ENCODE peak calls at places on chromosome 2, in eight cellular contexts. One of them, this sample, is unnamed.
A peak's percentile ranks its signal among the peaks of the same experiment; 100 is the strongest.

GRCh38 chr2:221097568-221097915 is 474.6 kb downstream of the EPHA4 start:
- DNase-seq in astrocyte of the cerebellum: peak; percentile 87
- DNase-seq in thyroid gland: no peak
- DNase-seq in left lung: no peak
- DNase-seq in AG09309: no peak
- DNase-seq in brain microvascular endothelial cell: peak; percentile 59
- DNase-seq in PC-9: no peak
- DNase-seq in MM.1S: no peak
- DNase-seq in this sample: peak; percentile 6

GRCh38 chr2:224085246-224085645 is 46.2 kb upstream of the SERPINE2 start:
- DNase-seq in astrocyte of the cerebellum: no peak
- DNase-seq in thyroid gland: no peak
- DNase-seq in left lung: no peak
- DNase-seq in AG09309: no peak
- DNase-seq in brain microvascular endothelial cell: peak; percentile 71
- DNase-seq in PC-9: peak; percentile 74
- DNase-seq in MM.1S: no peak
- DNase-seq in this sample: no peak

GRCh38 chr2:231965118-231965517 is 3.6 kb downstream of the DIS3L2 start:
- DNase-seq in astrocyte of the cerebellum: no peak
- DNase-seq in thyroid gland: no peak
- DNase-seq in left lung: no peak
- DNase-seq in AG09309: no peak
- DNase-seq in brain microvascular endothelial cell: no peak
- DNase-seq in PC-9: no peak
- DNase-seq in MM.1S: no peak
- DNase-seq in this sample: peak; percentile 18

GRCh38 chr2:81087646-81088045 is 783.1 kb upstream of the LRRTM1 start:
- DNase-seq in astrocyte of the cerebellum: no peak
- DNase-seq in thyroid gland: no peak
- DNase-seq in left lung: no peak
- DNase-seq in AG09309: no peak
- DNase-seq in brain microvascular endothelial cell: no peak
- DNase-seq in PC-9: no peak
- DNase-seq in MM.1S: no peak
- DNase-seq in this sample: no peak

GRCh38 chr2:28906376-28906775 is 11.9 kb downstream of the WDR43 start:
- DNase-seq in astrocyte of the cerebellum: no peak
- DNase-seq in thyroid gland: no peak
- DNase-seq in left lung: no peak
- DNase-seq in AG09309: no peak
- DNase-seq in brain microvascular endothelial cell: no peak
- DNase-seq in PC-9: no peak
- DNase-seq in MM.1S: no peak
- DNase-seq in this sample: peak; percentile 34

GRCh38 chr2:176496756-176497155 is 227.5 kb downstream of the MTX2 start:
- DNase-seq in astrocyte of the cerebellum: no peak
- DNase-seq in thyroid gland: no peak
- DNase-seq in left lung: no peak
- DNase-seq in AG09309: no peak
- DNase-seq in brain microvascular endothelial cell: no peak
- DNase-seq in PC-9: no peak
- DNase-seq in MM.1S: no peak
- DNase-seq in this sample: no peak

GRCh38 chr2:152549428-152549827 is 167.8 kb downstream of the PRPF40A start:
- DNase-seq in astrocyte of the cerebellum: no peak
- DNase-seq in thyroid gland: no peak
- DNase-seq in left lung: no peak
- DNase-seq in AG09309: no peak
- DNase-seq in brain microvascular endothelial cell: no peak
- DNase-seq in PC-9: no peak
- DNase-seq in MM.1S: no peak
- DNase-seq in this sample: no peak

GRCh38 chr2:134459706-134460406 is 206.0 kb downstream of the MGAT5 start:
- DNase-seq in astrocyte of the cerebellum: no peak
- DNase-seq in thyroid gland: no peak
- DNase-seq in left lung: no peak
- DNase-seq in AG09309: no peak
- DNase-seq in brain microvascular endothelial cell: no peak
- DNase-seq in PC-9: no peak
- DNase-seq in MM.1S: no peak
- DNase-seq in this sample: no peak

GRCh38 chr2:236642584-236643291 is 73.1 kb downstream of the ACKR3 start:
- DNase-seq in astrocyte of the cerebellum: peak; percentile 98
- DNase-seq in thyroid gland: peak; percentile 64
- DNase-seq in left lung: no peak
- DNase-seq in AG09309: peak; percentile 94
- DNase-seq in brain microvascular endothelial cell: peak; percentile 98
- DNase-seq in PC-9: peak; percentile 53
- DNase-seq in MM.1S: no peak
- DNase-seq in this sample: peak; percentile 94

GRCh38 chr2:240788482-240788881 is 31.5 kb downstream of the KIF1A start:
- DNase-seq in astrocyte of the cerebellum: no peak
- DNase-seq in thyroid gland: no peak
- DNase-seq in left lung: no peak
- DNase-seq in AG09309: no peak
- DNase-seq in brain microvascular endothelial cell: no peak
- DNase-seq in PC-9: no peak
- DNase-seq in MM.1S: no peak
- DNase-seq in this sample: no peak

GRCh38 chr2:74865770-74866674 is 32.1 kb downstream of the HK2 start:
- DNase-seq in astrocyte of the cerebellum: no peak
- DNase-seq in thyroid gland: no peak
- DNase-seq in left lung: no peak
- DNase-seq in AG09309: no peak
- DNase-seq in brain microvascular endothelial cell: no peak
- DNase-seq in PC-9: peak; percentile 98
- DNase-seq in MM.1S: no peak
- DNase-seq in this sample: no peak

GRCh38 chr2:200125463-200125862 is 170.1 kb downstream of the MAIP1 start:
- DNase-seq in astrocyte of the cerebellum: no peak
- DNase-seq in thyroid gland: no peak
- DNase-seq in left lung: no peak
- DNase-seq in AG09309: no peak
- DNase-seq in brain microvascular endothelial cell: no peak
- DNase-seq in PC-9: no peak
- DNase-seq in MM.1S: no peak
- DNase-seq in this sample: no peak

GRCh38 chr2:29053223-29053622 is 21.1 kb downstream of the PCARE start:
- DNase-seq in astrocyte of the cerebellum: no peak
- DNase-seq in thyroid gland: no peak
- DNase-seq in left lung: no peak
- DNase-seq in AG09309: no peak
- DNase-seq in brain microvascular endothelial cell: no peak
- DNase-seq in PC-9: peak; percentile 87
- DNase-seq in MM.1S: no peak
- DNase-seq in this sample: no peak

GRCh38 chr2:232836934-232837333 is 33.1 kb upstream of the SNORC start:
- DNase-seq in astrocyte of the cerebellum: no peak
- DNase-seq in thyroid gland: no peak
- DNase-seq in left lung: no peak
- DNase-seq in AG09309: no peak
- DNase-seq in brain microvascular endothelial cell: no peak
- DNase-seq in PC-9: no peak
- DNase-seq in MM.1S: no peak
- DNase-seq in this sample: no peak

GRCh38 chr2:26251893-26252292 is 7.2 kb downstream of the HADHB start:
- DNase-seq in astrocyte of the cerebellum: no peak
- DNase-seq in thyroid gland: no peak
- DNase-seq in left lung: no peak
- DNase-seq in AG09309: no peak
- DNase-seq in brain microvascular endothelial cell: no peak
- DNase-seq in PC-9: no peak
- DNase-seq in MM.1S: no peak
- DNase-seq in this sample: peak; percentile 37

GRCh38 chr2:72893594-72894319 is 6.5 kb downstream of the SPR start:
- DNase-seq in astrocyte of the cerebellum: peak; percentile 48
- DNase-seq in thyroid gland: peak; percentile 34
- DNase-seq in left lung: no peak
- DNase-seq in AG09309: no peak
- DNase-seq in brain microvascular endothelial cell: peak; percentile 74
- DNase-seq in PC-9: peak; percentile 55
- DNase-seq in MM.1S: peak; percentile 62
- DNase-seq in this sample: peak; percentile 77

GRCh38 chr2:191222507-191222906 is 22.7 kb upstream of the MYO1B start:
- DNase-seq in astrocyte of the cerebellum: peak; percentile 65
- DNase-seq in thyroid gland: no peak
- DNase-seq in left lung: no peak
- DNase-seq in AG09309: no peak
- DNase-seq in brain microvascular endothelial cell: no peak
- DNase-seq in PC-9: no peak
- DNase-seq in MM.1S: no peak
- DNase-seq in this sample: peak; percentile 36

GRCh38 chr2:1794821-1795220 is 50.5 kb upstream of the PXDN start:
- DNase-seq in astrocyte of the cerebellum: no peak
- DNase-seq in thyroid gland: no peak
- DNase-seq in left lung: no peak
- DNase-seq in AG09309: no peak
- DNase-seq in brain microvascular endothelial cell: no peak
- DNase-seq in PC-9: no peak
- DNase-seq in MM.1S: no peak
- DNase-seq in this sample: no peak

DNA sequence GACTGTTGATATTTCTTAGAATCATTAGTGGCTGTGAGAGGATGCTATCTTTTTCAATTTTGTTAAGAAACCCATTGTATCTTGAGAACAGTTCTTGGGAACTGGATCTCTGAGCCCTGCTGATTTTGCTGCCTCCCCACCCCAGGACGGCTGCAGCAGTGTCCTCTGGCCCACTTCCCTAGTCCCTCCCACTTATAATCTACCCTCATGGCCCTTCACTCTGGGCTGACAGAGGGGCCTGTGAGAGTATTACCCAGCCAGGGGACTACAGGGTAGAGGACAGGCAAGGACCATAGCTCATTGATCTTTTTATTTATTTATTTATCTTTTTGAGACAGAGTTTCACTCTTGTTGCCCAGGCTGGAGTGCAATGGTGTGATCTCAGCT is 5.6 kb upstream of the GLI2 start:
- DNase-seq in astrocyte of the cerebellum: no peak
- DNase-seq in thyroid gland: no peak
- DNase-seq in left lung: no peak
- DNase-seq in AG09309: no peak
- DNase-seq in brain microvascular endothelial cell: no peak
- DNase-seq in PC-9: no peak
- DNase-seq in MM.1S: no peak
- DNase-seq in this sample: no peak
- H3K4me3 ChIP-seq in astrocyte of the cerebellum: no peak overlapping the region
- H3K4me3 ChIP-seq in thyroid gland: no peak overlapping the region
- H3K4me3 ChIP-seq in left lung: no peak overlapping the region
- H3K4me3 ChIP-seq in AG09309: no peak overlapping the region
- H3K4me3 ChIP-seq in brain microvascular endothelial cell: no peak overlapping the region
- H3K4me3 ChIP-seq in PC-9: no peak overlapping the region
- H3K4me3 ChIP-seq in MM.1S: no peak overlapping the region
- H3K4me3 ChIP-seq in this sample: no peak overlapping the region

DNA sequence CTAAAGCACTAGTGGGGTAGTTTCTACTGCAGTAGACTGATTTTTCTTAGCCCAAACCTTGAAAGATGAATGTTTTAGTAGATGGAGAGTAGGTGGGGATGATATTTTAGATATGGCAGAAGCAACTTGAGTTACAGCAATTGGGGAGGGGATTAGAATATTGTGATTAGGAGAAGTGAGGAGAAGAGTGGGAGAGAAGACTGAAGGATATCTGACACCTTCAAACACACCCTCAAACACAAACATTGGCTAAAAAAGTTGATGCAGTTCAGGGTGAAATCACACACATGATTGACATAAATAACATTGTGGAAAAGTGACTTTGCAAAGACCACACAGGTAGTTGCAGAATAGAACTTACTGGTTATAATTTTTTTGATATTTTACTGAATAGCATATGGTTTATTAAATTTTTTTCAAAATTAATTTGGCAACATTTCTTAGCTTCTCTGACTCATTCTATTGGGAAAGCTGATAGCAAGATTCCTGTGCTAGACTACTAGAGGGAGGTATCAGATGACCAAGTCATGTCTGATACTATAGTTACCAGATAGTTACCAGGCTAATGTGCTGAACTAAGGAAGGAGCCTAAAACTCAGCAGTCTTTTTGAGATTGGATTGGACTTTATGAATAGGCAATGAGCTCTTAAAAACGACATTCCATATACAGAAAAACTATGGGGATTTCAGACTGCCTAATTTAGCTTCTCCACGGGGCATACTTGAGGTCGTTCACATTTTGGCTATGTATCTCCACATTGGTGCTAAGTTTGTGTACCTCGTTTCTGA is 73.0 kb downstream of the ACTR3 start:
- DNase-seq in astrocyte of the cerebellum: peak; percentile 13
- DNase-seq in thyroid gland: no peak
- DNase-seq in left lung: no peak
- DNase-seq in AG09309: no peak
- DNase-seq in brain microvascular endothelial cell: peak; percentile 53
- DNase-seq in PC-9: peak; percentile 74
- DNase-seq in MM.1S: no peak
- DNase-seq in this sample: peak; percentile 70
- TF ChIP-seq CTCF in astrocyte of the cerebellum: no peak
- TF ChIP-seq CTCF in thyroid gland: no peak
- TF ChIP-seq CTCF in left lung: no peak
- TF ChIP-seq CTCF in AG09309: no peak
- TF ChIP-seq CTCF in brain microvascular endothelial cell: no peak
- TF ChIP-seq CTCF in PC-9: no peak
- TF ChIP-seq CTCF in MM.1S: no peak
- TF ChIP-seq CTCF in this sample: no peak

DNA sequence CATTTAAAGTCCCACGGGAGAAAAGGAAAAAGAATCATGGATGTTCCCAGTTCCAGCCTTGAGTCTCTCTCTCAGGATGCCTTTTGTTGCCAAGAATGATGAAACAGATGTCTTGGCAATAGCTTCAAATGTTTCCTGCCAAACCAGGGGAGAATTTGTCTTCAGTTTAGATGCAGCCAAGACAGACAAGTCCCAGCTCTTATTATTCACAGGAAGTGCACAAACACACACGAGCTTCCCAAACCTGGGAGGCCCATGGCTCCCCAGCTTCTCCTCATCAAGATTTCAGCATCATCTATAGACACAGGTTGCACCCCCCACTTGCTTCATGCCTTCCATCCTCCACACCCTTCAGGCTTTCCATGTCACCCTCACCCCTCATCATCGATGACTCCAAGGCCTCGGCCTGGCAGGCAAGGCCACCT is 45.9 kb downstream of the HS1BP3 start:
- DNase-seq in astrocyte of the cerebellum: peak; percentile 94
- DNase-seq in thyroid gland: peak; percentile 8
- DNase-seq in left lung: no peak
- DNase-seq in AG09309: peak; percentile 85
- DNase-seq in brain microvascular endothelial cell: no peak
- DNase-seq in PC-9: no peak
- DNase-seq in MM.1S: no peak
- DNase-seq in this sample: peak; percentile 98
- H3K4me3 ChIP-seq in astrocyte of the cerebellum: no peak overlapping the region
- H3K4me3 ChIP-seq in thyroid gland: no peak overlapping the region
- H3K4me3 ChIP-seq in left lung: no peak overlapping the region
- H3K4me3 ChIP-seq in AG09309: no peak overlapping the region
- H3K4me3 ChIP-seq in brain microvascular endothelial cell: no peak overlapping the region
- H3K4me3 ChIP-seq in PC-9: no peak overlapping the region
- H3K4me3 ChIP-seq in MM.1S: no peak overlapping the region
- H3K4me3 ChIP-seq in this sample: no peak overlapping the region

GRCh38 chr2:169393068-169393590 is 30.8 kb upstream of the LRP2 start:
- DNase-seq in astrocyte of the cerebellum: no peak
- DNase-seq in thyroid gland: no peak
- DNase-seq in left lung: no peak
- DNase-seq in AG09309: no peak
- DNase-seq in brain microvascular endothelial cell: no peak
- DNase-seq in PC-9: no peak
- DNase-seq in MM.1S: no peak
- DNase-seq in this sample: no peak

GRCh38 chr2:169395821-169396374 is 33.6 kb upstream of the LRP2 start:
- DNase-seq in astrocyte of the cerebellum: no peak
- DNase-seq in thyroid gland: no peak
- DNase-seq in left lung: no peak
- DNase-seq in AG09309: no peak
- DNase-seq in brain microvascular endothelial cell: no peak
- DNase-seq in PC-9: no peak
- DNase-seq in MM.1S: no peak
- DNase-seq in this sample: no peak

GRCh38 chr2:169397697-169398096 is 35.4 kb upstream of the LRP2 start:
- DNase-seq in astrocyte of the cerebellum: peak; percentile 6
- DNase-seq in thyroid gland: no peak
- DNase-seq in left lung: no peak
- DNase-seq in AG09309: no peak
- DNase-seq in brain microvascular endothelial cell: no peak
- DNase-seq in PC-9: no peak
- DNase-seq in MM.1S: no peak
- DNase-seq in this sample: peak; percentile 9
- TF ChIP-seq CTCF in astrocyte of the cerebellum: peak; percentile 26
- TF ChIP-seq CTCF in thyroid gland: peak; percentile 83
- TF ChIP-seq CTCF in left lung: no peak
- TF ChIP-seq CTCF in AG09309: peak; percentile 7
- TF ChIP-seq CTCF in brain microvascular endothelial cell: peak; percentile 12
- TF ChIP-seq CTCF in PC-9: peak; percentile 35
- TF ChIP-seq CTCF in MM.1S: peak; percentile 19
- TF ChIP-seq CTCF in this sample: peak; percentile 7